ENCODE peak calls at places on chromosomes 6 and 20, in ten cellular contexts. Q, J, C, E, K, H, S, R, V and T are unnamed samples.

GRCh38 chr6:149032599-149033405 is 284.7 kb upstream of the TAB2 start:
- DNase-seq in Q (peak; percentile 53), J (no peak), C (peak; percentile 78), E (peak; percentile 50), K (peak; percentile 66), H (no peak), S (no peak), R (no peak), V (peak; percentile 21), T (no peak)

GRCh38 chr6:134253681-134254080 is 64.2 kb downstream of the SGK1 start:
- DNase-seq in Q (no peak), J (no peak), C (no peak), E (no peak), K (peak; percentile 84), H (no peak), S (no peak), R (no peak), V (no peak), T (no peak)

GRCh38 chr6:52724041-52724405 is 39.3 kb downstream of the GSTA2 start:
- DNase-seq in Q (no peak), J (no peak), C (no peak), E (peak; percentile 25), K (peak; percentile 91), H (no peak), S (no peak), R (peak; percentile 23), V (no peak), T (no peak)

GRCh38 chr20:47795214-47795667 is 10.0 kb upstream of the SULF2 start:
- DNase-seq in Q (peak; percentile 96), J (peak; percentile 88), C (no peak), E (peak; percentile 59), K (no peak), H (no peak), S (no peak), R (no peak), V (no peak), T (no peak)

GRCh38 chr20:17934141-17934862 is 34.3 kb downstream of the SNX5 start:
- DNase-seq in Q (no peak), J (no peak), C (no peak), E (no peak), K (no peak), H (no peak), S (no peak), R (no peak), V (no peak), T (no peak)

GRCh38 chr6:158905277-158905676 is 86.1 kb upstream of the EZR start:
- DNase-seq in Q (no peak), J (no peak), C (no peak), E (no peak), K (no peak), H (no peak), S (no peak), R (no peak), V (no peak), T (no peak)

GRCh38 chr6:393391-394221 is 2.1 kb downstream of the IRF4 start:
- DNase-seq in Q (no peak), J (no peak), C (peak; percentile 66), E (no peak), K (no peak), H (no peak), S (no peak), R (no peak), V (no peak), T (no peak)

GRCh38 chr6:32815115-32815514 is 1.7 kb downstream of the HLA-DOB start:
- DNase-seq in Q (no peak), J (no peak), C (no peak), E (no peak), K (no peak), H (no peak), S (no peak), R (no peak), V (no peak), T (no peak)

GRCh38 chr6:4772750-4773149 is 3.5 kb upstream of the CDYL start:
- DNase-seq in Q (no peak), J (no peak), C (no peak), E (no peak), K (no peak), H (no peak), S (no peak), R (no peak), V (no peak), T (no peak)

GRCh38 chr20:41051426-41051825 is 22.8 kb downstream of the TOP1 start:
- DNase-seq in Q (no peak), J (no peak), C (no peak), E (no peak), K (no peak), H (no peak), S (no peak), R (no peak), V (no peak), T (no peak)

GRCh38 chr20:7967199-7967844 is 27.1 kb upstream of the HAO1 start:
- DNase-seq in Q (peak; percentile 68), J (peak; percentile 13), C (no peak), E (peak; percentile 42), K (peak; percentile 77), H (no peak), S (no peak), R (peak; percentile 54), V (no peak), T (no peak)

GRCh38 chr6:125273965-125274364 is 27.8 kb downstream of the HDDC2 start:
- DNase-seq in Q (peak; percentile 53), J (no peak), C (no peak), E (no peak), K (no peak), H (no peak), S (no peak), R (peak; percentile 69), V (no peak), T (no peak)

GRCh38 chr6:4930025-4930692 is 73.7 kb downstream of the RPP40 start:
- DNase-seq in Q (no peak), J (no peak), C (no peak), E (no peak), K (no peak), H (no peak), S (no peak), R (no peak), V (no peak), T (no peak)

GRCh38 chr6:135895231-135895931 is 43.9 kb downstream of the PDE7B start:
- DNase-seq in Q (no peak), J (no peak), C (no peak), E (no peak), K (no peak), H (no peak), S (no peak), R (no peak), V (no peak), T (no peak)

GRCh38 chr6:21049572-21049971 is 515.3 kb downstream of the CDKAL1 start:
- DNase-seq in Q (no peak), J (no peak), C (no peak), E (no peak), K (no peak), H (no peak), S (no peak), R (no peak), V (no peak), T (no peak)

GRCh38 chr6:169701218-169701952 is 444 bp downstream of the WDR27 start:
- DNase-seq in Q (no peak), J (peak; percentile 12), C (peak; percentile 42), E (peak; percentile 15), K (no peak), H (no peak), S (no peak), R (peak; percentile 13), V (no peak), T (no peak)

GRCh38 chr6:148851683-148852556 is 105.1 kb downstream of the UST start:
- DNase-seq in Q (no peak), J (peak; percentile 20), C (no peak), E (no peak), K (no peak), H (no peak), S (no peak), R (no peak), V (no peak), T (no peak)

GRCh38 chr6:163338671-163339405 is 75.7 kb upstream of the QKI start:
- DNase-seq in Q (peak; percentile 62), J (no peak), C (no peak), E (no peak), K (peak; percentile 56), H (no peak), S (no peak), R (no peak), V (no peak), T (no peak)